ENCODE peak calls at places on chromosomes 7 and 10, in seven cellular contexts. T is pancreas; W is PC-9; H is testis; N is Karpas-422; G is naive thymus-derived CD4-positive, alpha-beta T cell; E is neuronal stem cell. F is an unnamed sample. For H3K4me1, the result is how much of the 10 kb centered on the place peaks cover.

GRCh38 chr10:22027666-22028238 is 24.2 kb upstream of the DNAJC1 start:
- DNase-seq in T (no peak), W (no peak), H (no peak), N (no peak), G (no peak), E (no peak), F (no peak)

GRCh38 chr7:42494199-42494710 is 257.2 kb upstream of the GLI3 start:
- DNase-seq in T (no peak), W (no peak), H (no peak), N (no peak), G (no peak), E (no peak), F (no peak)

GRCh38 chr10:130041691-130042225 is 68.9 kb downstream of the C10orf143 start:
- DNase-seq in T (no peak), W (no peak), H (no peak), N (no peak), G (no peak), E (no peak), F (no peak)

GRCh38 chr7:101664390-101664789 is 35.3 kb upstream of the MYL10 start:
- DNase-seq in T (no peak), W (no peak), H (no peak), N (no peak), G (no peak), E (no peak), F (no peak)

GRCh38 chr7:138186951-138187351 is 110.7 kb downstream of the AKR1D1 start:
- DNase-seq in T (no peak), W (peak), H (no peak), N (no peak), G (no peak), E (peak), F (no peak)

GRCh38 chr7:134420509-134421125 is 38.3 kb downstream of the AKR1B1 start:
- DNase-seq in T (no peak), W (peak), H (peak), N (peak), G (no peak), E (peak), F (peak)

GRCh38 chr10:117138838-117139580 is 939 bp upstream of the VAX1 start:
- DNase-seq in T (no peak), W (no peak), H (no peak), N (no peak), G (no peak), E (peak), F (no peak)

GRCh38 chr7:128407751-128408708 is 1.8 kb downstream of the IMPDH1 start:
- DNase-seq in T (no peak), W (no peak), H (no peak), N (no peak), G (no peak), E (no peak), F (no peak)

GRCh38 chr10:12717981-12718707 is 283.4 kb downstream of the CCDC3 start:
- DNase-seq in T (no peak), W (no peak), H (no peak), N (no peak), G (no peak), E (no peak), F (no peak)

GRCh38 chr7:29038463-29038862 is 80.3 kb upstream of the TRIL start:
- DNase-seq in T (no peak), W (no peak), H (no peak), N (no peak), G (no peak), E (no peak), F (no peak)

GRCh38 chr10:11560076-11560709 is 51.3 kb downstream of the USP6NL start:
- DNase-seq in T (no peak), W (no peak), H (no peak), N (peak), G (no peak), E (no peak), F (no peak)

GRCh38 chr10:60810437-60811182 is 32.3 kb downstream of the CDK1 start:
- DNase-seq in T (no peak), W (peak), H (no peak), N (no peak), G (no peak), E (no peak), F (no peak)

GRCh38 chr10:12500406-12501303 is 151.3 kb downstream of the CAMK1D start:
- DNase-seq in T (no peak), W (peak), H (peak), N (no peak), G (no peak), E (no peak), F (no peak)

GRCh38 chr7:143040209-143040710 is 11.9 kb upstream of the OR6V1 start:
- DNase-seq in T (no peak), W (no peak), H (no peak), N (no peak), G (no peak), E (no peak), F (no peak)

GRCh38 chr10:43188702-43189101 is 50.5 kb downstream of the CSGALNACT2 start:
- DNase-seq in T (no peak), W (no peak), H (no peak), N (no peak), G (no peak), E (no peak), F (no peak)

GRCh38 chr7:44466300-44467216 is 23.9 kb downstream of the NUDCD3 start:
- DNase-seq in T (no peak), W (no peak), H (no peak), N (no peak), G (no peak), E (no peak), F (no peak)

GRCh38 chr10:129969528-129970264 is 5.6 kb upstream of the EBF3 start:
- DNase-seq in T (no peak), W (no peak), H (no peak), N (no peak), G (no peak), E (peak), F (no peak)

GRCh38 chr10:105017116-105017515 is 376.0 kb downstream of the SORCS3 start:
- DNase-seq in T (no peak), W (no peak), H (no peak), N (no peak), G (no peak), E (no peak), F (no peak)

GRCh38 chr10:67665491-67665890 is 30.5 kb downstream of the CTNNA3 start:
- DNase-seq in T (no peak), W (no peak), H (peak), N (no peak), G (no peak), E (no peak), F (no peak)

GRCh38 chr10:22218448-22218847 is 633 bp upstream of the EBLN1 start:
- DNase-seq in T (no peak), W (no peak), H (no peak), N (no peak), G (no peak), E (no peak), F (no peak)

GRCh38 chr10:122154034-122154732 is 116.9 kb upstream of the BTBD16 start:
- DNase-seq in T (no peak), W (no peak), H (no peak), N (no peak), G (no peak), E (no peak), F (no peak)

GRCh38 chr7:17677408-17677807 is 262.9 kb downstream of the SNX13 start:
- DNase-seq in T (no peak), W (no peak), H (no peak), N (no peak), G (no peak), E (no peak), F (no peak)

GRCh38 chr10:23381298-23381697 is 36.7 kb upstream of the C10orf67 start:
- DNase-seq in T (no peak), W (no peak), H (peak), N (no peak), G (no peak), E (no peak), F (no peak)

GRCh38 chr10:26555719-26556368 is 117.7 kb downstream of the APBB1IP start:
- DNase-seq in T (no peak), W (no peak), H (peak), N (no peak), G (no peak), E (no peak), F (no peak)

GRCh38 chr7:47653550-47654351 is 71.8 kb upstream of the TNS3 start:
- DNase-seq in T (no peak), W (peak), H (no peak), N (no peak), G (no peak), E (no peak), F (no peak)

GRCh38 chr7:12805518-12805928 is 118.1 kb downstream of the ARL4A start:
- DNase-seq in T (no peak), W (no peak), H (no peak), N (no peak), G (no peak), E (no peak), F (no peak)

GRCh38 chr10:45420453-45421192 is 46.6 kb downstream of the ALOX5 start:
- DNase-seq in T (peak), W (peak), H (peak), N (no peak), G (peak), E (no peak), F (no peak)

GRCh38 chr10:78960316-78960800 is 108.4 kb upstream of the ZMIZ1 start:
- DNase-seq in T (peak), W (no peak), H (peak), N (no peak), G (no peak), E (no peak), F (no peak)

GRCh38 chr7:69187824-69188335 is 410.4 kb upstream of the AUTS2 start:
- DNase-seq in T (no peak), W (no peak), H (no peak), N (no peak), G (no peak), E (no peak), F (no peak)

GRCh38 chr10:43211030-43211429 is 55.8 kb downstream of the RASGEF1A start:
- DNase-seq in T (no peak), W (no peak), H (peak), N (no peak), G (no peak), E (no peak), F (no peak)

DNA sequence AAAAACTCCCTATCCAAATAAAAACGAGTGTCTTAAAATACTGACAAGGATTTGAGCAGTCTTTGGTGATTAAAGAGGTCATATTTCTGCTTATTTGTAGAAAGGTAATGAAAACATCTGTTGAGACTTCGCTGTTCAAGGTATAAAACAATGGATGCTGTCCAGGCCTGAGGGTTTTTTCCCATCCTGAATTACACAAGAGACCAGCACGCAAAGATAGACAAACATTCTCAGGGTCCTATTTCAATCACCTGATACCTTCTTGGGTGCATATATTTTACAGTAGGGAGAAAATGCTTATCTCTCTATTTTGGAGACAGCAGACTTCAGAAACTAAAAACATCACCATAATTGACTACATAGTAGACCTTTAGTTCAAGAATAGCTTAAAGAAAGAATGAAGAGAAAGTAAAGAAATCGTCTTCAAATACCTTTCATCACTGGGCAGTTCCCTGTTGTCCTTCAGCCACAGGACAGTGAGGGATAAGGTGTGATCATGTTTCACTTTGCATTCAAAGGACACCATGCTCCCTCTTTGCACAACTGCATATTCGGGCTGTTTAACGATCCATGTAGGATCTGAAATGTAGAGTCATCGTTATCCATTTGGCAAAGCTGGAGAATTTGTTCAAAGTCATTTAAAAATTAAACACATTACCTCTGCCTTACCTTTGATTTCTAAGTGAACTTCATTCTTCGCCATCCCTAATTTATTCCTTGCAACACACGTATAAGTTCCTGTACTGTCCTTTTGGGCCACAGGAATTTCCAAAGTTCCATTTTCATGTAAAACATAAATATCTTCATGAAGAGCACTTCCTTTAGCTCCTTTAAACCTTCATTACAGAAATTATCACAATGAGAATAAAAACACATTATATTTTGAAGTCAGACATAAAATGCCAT is 63.7 kb upstream of the LAMB4 start:
- DNase-seq in T (no peak), W (no peak), H (no peak), N (no peak), G (no peak), E (no peak), F (no peak)
- H3K4me1 ChIP-seq in T (under half), W (under half), H (under half), N (under half), G (under half), E (under half), F (under half)

DNA sequence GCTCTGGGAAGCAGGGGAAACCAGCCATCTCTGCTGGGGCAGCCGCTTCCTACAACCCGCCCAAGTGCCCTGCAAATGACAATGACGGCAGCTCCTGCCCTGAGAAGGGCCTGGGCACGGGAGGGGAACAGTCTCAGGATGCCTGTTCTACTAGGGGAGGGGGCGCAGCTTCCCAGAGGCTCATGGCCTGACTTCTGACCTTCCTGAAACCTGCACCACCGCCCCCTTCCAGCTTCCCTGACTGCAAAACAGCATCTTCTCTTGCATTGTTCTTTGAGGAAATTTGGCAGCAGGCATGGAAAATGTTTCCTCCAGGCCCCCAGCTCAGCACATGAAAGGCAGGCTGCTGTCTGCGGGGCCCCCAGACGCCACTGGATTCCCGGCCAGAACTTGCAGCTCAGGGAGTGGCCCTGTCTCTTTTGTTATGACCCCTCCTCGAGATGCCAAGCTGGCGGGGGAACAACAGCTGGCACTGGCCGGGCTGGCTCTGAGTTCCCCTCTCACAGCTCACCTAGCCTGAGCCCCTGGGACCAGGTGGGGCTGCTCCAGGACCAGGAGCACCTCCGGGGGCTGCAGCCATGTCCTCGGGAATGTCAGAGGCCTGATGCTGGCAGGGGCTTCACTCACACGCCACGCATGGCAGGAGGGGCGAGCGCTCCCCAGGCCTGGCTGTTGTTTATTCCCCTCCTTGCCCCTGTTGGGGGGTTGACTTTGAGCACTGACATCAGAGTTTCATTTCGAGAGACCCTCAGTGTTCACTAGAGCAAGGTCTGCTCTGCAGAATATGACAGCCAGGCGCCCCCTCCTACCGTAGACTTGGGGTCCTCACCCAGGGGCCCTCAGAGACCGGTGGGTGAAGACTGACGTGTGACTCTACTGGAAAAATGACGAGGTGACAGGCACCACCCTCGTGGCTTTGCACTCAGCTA is 62.7 kb downstream of the CALML3 start:
- DNase-seq in T (no peak), W (no peak), H (no peak), N (no peak), G (no peak), E (no peak), F (no peak)
- H3K4me1 ChIP-seq in T (under half), W (half or more), H (under half), N (under half), G (under half), E (half or more), F (under half)

DNA sequence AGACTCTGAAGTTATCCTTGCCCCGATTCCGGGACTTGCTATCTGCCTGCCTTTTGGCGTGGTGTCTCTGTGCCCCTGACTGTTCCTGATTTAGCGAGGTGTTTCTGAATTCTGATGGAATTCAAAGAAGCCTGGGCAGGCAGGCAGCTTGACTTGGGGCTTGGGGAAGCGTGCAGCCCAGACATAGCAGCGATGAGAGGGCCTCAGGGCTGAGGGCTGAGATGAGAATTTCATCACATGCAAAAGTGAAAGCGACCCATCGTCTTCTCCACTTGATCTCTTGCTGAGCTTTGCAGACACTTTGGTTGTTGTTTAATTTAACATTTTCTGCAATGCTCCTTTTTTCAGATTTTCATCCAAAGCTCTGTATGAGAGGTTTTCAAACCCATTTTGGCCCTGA is 57.8 kb downstream of the TCF7L2 start:
- DNase-seq in T (no peak), W (no peak), H (no peak), N (no peak), G (no peak), E (no peak), F (no peak)
- H3K4me1 ChIP-seq in T (under half), W (under half), H (under half), N (under half), G (under half), E (under half), F (under half)

GRCh38 chr7:18873674-18874341 is 243.6 kb downstream of the TWIST1 start:
- DNase-seq in T (no peak), W (no peak), H (no peak), N (no peak), G (no peak), E (peak), F (no peak)

GRCh38 chr7:18874875-18875274 is 242.6 kb downstream of the TWIST1 start:
- DNase-seq in T (no peak), W (no peak), H (no peak), N (no peak), G (no peak), E (no peak), F (no peak)

GRCh38 chr7:18866359-18867036 is 250.9 kb downstream of the TWIST1 start:
- DNase-seq in T (no peak), W (peak), H (no peak), N (no peak), G (no peak), E (no peak), F (no peak)

GRCh38 chr7:18877874-18878273 is 239.6 kb downstream of the TWIST1 start:
- DNase-seq in T (no peak), W (no peak), H (no peak), N (no peak), G (no peak), E (no peak), F (no peak)

DNA sequence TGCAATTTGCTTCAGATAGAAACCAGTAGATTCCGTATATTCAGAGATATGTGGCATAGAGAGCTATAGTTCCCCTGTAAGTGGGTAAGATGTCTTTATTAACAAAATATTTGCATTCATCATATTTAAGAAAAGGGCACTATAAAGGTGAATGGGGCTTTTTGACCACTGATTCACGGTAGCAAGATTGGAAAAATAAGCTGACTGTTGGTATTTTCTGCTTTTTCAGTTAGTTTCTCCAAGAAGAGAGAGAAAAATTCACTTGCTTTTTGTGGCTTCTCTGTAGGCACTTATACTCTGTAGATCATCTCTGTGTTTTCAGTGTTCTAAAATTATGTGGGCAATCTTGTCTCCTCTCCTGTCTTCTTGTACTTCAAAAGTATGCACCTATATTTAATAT is 245.1 kb downstream of the TWIST1 start:
- DNase-seq in T (no peak), W (no peak), H (no peak), N (no peak), G (no peak), E (no peak), F (no peak)
- H3K4me1 ChIP-seq in T (under half), W (under half), H (under half), N (under half), G (under half), E (under half), F (under half)

GRCh38 chr10:6580279-6581029 is 378 bp upstream of the PRKCQ start:
- DNase-seq in T (peak), W (peak), H (peak), N (peak), G (peak), E (peak), F (no peak)

GRCh38 chr10:6581750-6582697 is 1.9 kb upstream of the PRKCQ start:
- DNase-seq in T (no peak), W (no peak), H (no peak), N (no peak), G (no peak), E (no peak), F (no peak)

GRCh38 chr10:6579904-6580278 is at the start of gene PRKCQ:
- DNase-seq in T (peak), W (no peak), H (peak), N (no peak), G (no peak), E (no peak), F (no peak)

GRCh38 chr10:6578221-6579192 is 1.6 kb downstream of the PRKCQ start:
- DNase-seq in T (no peak), W (no peak), H (no peak), N (no peak), G (peak), E (no peak), F (no peak)

DNA sequence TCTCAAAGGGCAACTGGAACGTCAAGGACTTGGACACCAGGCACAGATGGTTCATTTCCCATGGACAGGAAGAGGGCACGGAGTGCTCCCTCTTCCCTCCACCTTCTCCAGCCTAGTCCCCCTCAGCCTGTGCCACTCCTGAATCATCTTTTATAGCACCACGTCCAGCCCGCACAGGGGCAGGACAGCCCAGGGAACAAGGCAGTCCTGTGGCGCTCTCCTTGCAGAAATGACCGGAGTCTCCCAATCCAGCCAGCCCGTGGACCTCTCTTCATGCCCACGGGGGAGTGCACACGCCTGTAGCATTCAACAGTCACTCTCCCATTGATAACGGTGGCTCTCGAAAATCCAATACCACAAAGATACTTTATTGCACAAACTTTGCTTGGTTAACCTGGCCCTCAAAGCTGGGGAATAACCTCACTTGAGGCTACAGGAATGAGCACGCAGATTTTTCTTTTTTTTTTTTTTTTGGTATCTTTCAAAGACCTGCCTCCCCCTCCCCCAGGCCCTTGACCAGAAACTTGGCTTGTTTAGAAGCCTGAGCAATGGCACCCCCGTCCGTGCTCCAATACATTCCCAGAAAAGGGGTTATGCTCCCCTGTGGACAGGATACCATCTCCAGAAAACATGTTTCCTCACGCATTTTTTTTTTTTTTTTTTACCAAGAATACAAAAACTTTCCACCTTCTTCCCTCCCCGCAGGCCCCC is 728 bp downstream of the PRKCQ start:
- DNase-seq in T (peak), W (no peak), H (no peak), N (no peak), G (no peak), E (no peak), F (no peak)
- H3K4me1 ChIP-seq in T (under half), W (under half), H (under half), N (under half), G (under half), E (under half), F (under half)

GRCh38 chr7:121002755-121003114 is 14.2 kb downstream of the CPED1 start:
- DNase-seq in T (no peak), W (no peak), H (no peak), N (no peak), G (no peak), E (no peak), F (no peak)
- H3K4me1 ChIP-seq in T (under half), W (under half), H (under half), N (under half), G (under half), E (under half), F (under half)

F was measured in iPS DF 6.9.